ENCODE peak calls at places on chromosome 1, in four cellular contexts. One of them, this sample, is unnamed.

GRCh38 chr1:230167419-230167852 is 100.4 kb downstream of the GALNT2 start:
- DNase-seq in activated T-helper 1 cell treated with anti-CD3 and anti-CD28 coated beads, Interleukin-2, amount 50 U/mL, for 16 hours: no peak
- DNase-seq in body of pancreas: no peak
- DNase-seq in NCI-H1092: peak
- DNase-seq in this sample: no peak

GRCh38 chr1:74396942-74397341 is 115.5 kb downstream of the LRRC53 start:
- DNase-seq in activated T-helper 1 cell treated with anti-CD3 and anti-CD28 coated beads, Interleukin-2, amount 50 U/mL, for 16 hours: no peak
- DNase-seq in body of pancreas: no peak
- DNase-seq in NCI-H1092: no peak
- DNase-seq in this sample: no peak

GRCh38 chr1:27648602-27649305 is 13.8 kb upstream of the FGR start:
- DNase-seq in activated T-helper 1 cell treated with anti-CD3 and anti-CD28 coated beads, Interleukin-2, amount 50 U/mL, for 16 hours: no peak
- DNase-seq in body of pancreas: peak
- DNase-seq in NCI-H1092: no peak
- DNase-seq in this sample: no peak

GRCh38 chr1:211734359-211734758 is 58.9 kb upstream of the NEK2 start:
- DNase-seq in activated T-helper 1 cell treated with anti-CD3 and anti-CD28 coated beads, Interleukin-2, amount 50 U/mL, for 16 hours: no peak
- DNase-seq in body of pancreas: peak
- DNase-seq in NCI-H1092: no peak
- DNase-seq in this sample: no peak

GRCh38 chr1:193542668-193543067 is 356.3 kb upstream of the B3GALT2 start:
- DNase-seq in activated T-helper 1 cell treated with anti-CD3 and anti-CD28 coated beads, Interleukin-2, amount 50 U/mL, for 16 hours: no peak
- DNase-seq in body of pancreas: no peak
- DNase-seq in NCI-H1092: no peak
- DNase-seq in this sample: no peak

GRCh38 chr1:151828931-151829330 is 2.7 kb downstream of the RORC start:
- DNase-seq in activated T-helper 1 cell treated with anti-CD3 and anti-CD28 coated beads, Interleukin-2, amount 50 U/mL, for 16 hours: no peak
- DNase-seq in body of pancreas: peak
- DNase-seq in NCI-H1092: no peak
- DNase-seq in this sample: no peak

GRCh38 chr1:44546403-44547053 is 127.8 kb downstream of the TMEM53 start:
- DNase-seq in activated T-helper 1 cell treated with anti-CD3 and anti-CD28 coated beads, Interleukin-2, amount 50 U/mL, for 16 hours: no peak
- DNase-seq in body of pancreas: no peak
- DNase-seq in NCI-H1092: no peak
- DNase-seq in this sample: no peak

GRCh38 chr1:31483012-31483946 is 70.3 kb downstream of the SERINC2 start:
- DNase-seq in activated T-helper 1 cell treated with anti-CD3 and anti-CD28 coated beads, Interleukin-2, amount 50 U/mL, for 16 hours: no peak
- DNase-seq in body of pancreas: peak
- DNase-seq in NCI-H1092: no peak
- DNase-seq in this sample: peak

GRCh38 chr1:214584805-214585766 is 17.9 kb upstream of the CENPF start:
- DNase-seq in activated T-helper 1 cell treated with anti-CD3 and anti-CD28 coated beads, Interleukin-2, amount 50 U/mL, for 16 hours: no peak
- DNase-seq in body of pancreas: no peak
- DNase-seq in NCI-H1092: peak
- DNase-seq in this sample: no peak

GRCh38 chr1:209565759-209566678 is 17.5 kb upstream of the CAMK1G start:
- DNase-seq in activated T-helper 1 cell treated with anti-CD3 and anti-CD28 coated beads, Interleukin-2, amount 50 U/mL, for 16 hours: peak
- DNase-seq in body of pancreas: peak
- DNase-seq in NCI-H1092: peak
- DNase-seq in this sample: peak

This sample was measured in anterior cingulate cortex.